ENCODE peak calls at places on chromosomes 7 and 10, in six cellular contexts. One of them, this sample, is unnamed. For H3K4me1, the result is how much of the 10 kb centered on the place peaks cover.

GRCh38 chr7:130417215-130417614 is 23.6 kb downstream of the CEP41 start:
- ATAC-seq in upper lobe of left lung: no peak
- ATAC-seq in GM23338: no peak
- ATAC-seq in HCT116: no peak
- ATAC-seq in Panc1: no peak
- ATAC-seq in HepG2: no peak
- ATAC-seq in this sample: no peak

GRCh38 chr10:131141207-131141606 is 170.3 kb downstream of the TCERG1L start:
- ATAC-seq in HCT116: no peak
- ATAC-seq in GM23338: no peak
- ATAC-seq in Panc1: no peak
- ATAC-seq in upper lobe of left lung: no peak
- ATAC-seq in HepG2: no peak
- ATAC-seq in this sample: no peak

GRCh38 chr7:127504715-127505114 is 80.7 kb downstream of the GCC1 start:
- ATAC-seq in HCT116: peak
- ATAC-seq in HepG2: peak
- ATAC-seq in upper lobe of left lung: no peak
- ATAC-seq in GM23338: peak
- ATAC-seq in Panc1: peak
- ATAC-seq in this sample: no peak

GRCh38 chr7:25732771-25733217 is 419.2 kb upstream of the NFE2L3 start:
- ATAC-seq in HepG2: no peak
- ATAC-seq in HCT116: no peak
- ATAC-seq in Panc1: no peak
- ATAC-seq in upper lobe of left lung: no peak
- ATAC-seq in GM23338: peak
- ATAC-seq in this sample: no peak

GRCh38 chr7:50766808-50767207 is 15.9 kb downstream of the GRB10 start:
- ATAC-seq in Panc1: peak
- ATAC-seq in GM23338: no peak
- ATAC-seq in upper lobe of left lung: no peak
- ATAC-seq in HepG2: no peak
- ATAC-seq in HCT116: no peak
- ATAC-seq in this sample: no peak

GRCh38 chr10:29535012-29535777 is 99.6 kb downstream of the SVIL start:
- ATAC-seq in GM23338: peak
- ATAC-seq in Panc1: peak
- ATAC-seq in HepG2: peak
- ATAC-seq in upper lobe of left lung: peak
- ATAC-seq in HCT116: peak
- ATAC-seq in this sample: peak

GRCh38 chr7:94556028-94556427 is 46.4 kb downstream of the CASD1 start:
- ATAC-seq in HCT116: no peak
- ATAC-seq in GM23338: no peak
- ATAC-seq in upper lobe of left lung: no peak
- ATAC-seq in HepG2: no peak
- ATAC-seq in Panc1: no peak
- ATAC-seq in this sample: no peak

GRCh38 chr10:112080284-112080683 is 103.3 kb downstream of the GPAM start:
- ATAC-seq in upper lobe of left lung: no peak
- ATAC-seq in HepG2: no peak
- ATAC-seq in Panc1: no peak
- ATAC-seq in GM23338: peak
- ATAC-seq in HCT116: no peak
- ATAC-seq in this sample: no peak

GRCh38 chr10:90947025-90947960 is 26.4 kb upstream of the ANKRD1 start:
- ATAC-seq in HCT116: no peak
- ATAC-seq in upper lobe of left lung: no peak
- ATAC-seq in HepG2: no peak
- ATAC-seq in GM23338: no peak
- ATAC-seq in Panc1: no peak
- ATAC-seq in this sample: no peak

GRCh38 chr7:24982917-24983316 is 2.9 kb upstream of the OSBPL3 start:
- ATAC-seq in upper lobe of left lung: no peak
- ATAC-seq in GM23338: no peak
- ATAC-seq in HepG2: no peak
- ATAC-seq in Panc1: no peak
- ATAC-seq in HCT116: no peak
- ATAC-seq in this sample: no peak

GRCh38 chr7:85275204-85275603 is 88.3 kb upstream of the SEMA3D start:
- ATAC-seq in HCT116: no peak
- ATAC-seq in HepG2: no peak
- ATAC-seq in GM23338: peak
- ATAC-seq in Panc1: no peak
- ATAC-seq in upper lobe of left lung: no peak
- ATAC-seq in this sample: no peak

GRCh38 chr10:68223535-68224165 is 8.3 kb downstream of the ATOH7 start:
- ATAC-seq in HepG2: peak
- ATAC-seq in Panc1: peak
- ATAC-seq in GM23338: peak
- ATAC-seq in HCT116: peak
- ATAC-seq in upper lobe of left lung: peak
- ATAC-seq in this sample: no peak

DNA sequence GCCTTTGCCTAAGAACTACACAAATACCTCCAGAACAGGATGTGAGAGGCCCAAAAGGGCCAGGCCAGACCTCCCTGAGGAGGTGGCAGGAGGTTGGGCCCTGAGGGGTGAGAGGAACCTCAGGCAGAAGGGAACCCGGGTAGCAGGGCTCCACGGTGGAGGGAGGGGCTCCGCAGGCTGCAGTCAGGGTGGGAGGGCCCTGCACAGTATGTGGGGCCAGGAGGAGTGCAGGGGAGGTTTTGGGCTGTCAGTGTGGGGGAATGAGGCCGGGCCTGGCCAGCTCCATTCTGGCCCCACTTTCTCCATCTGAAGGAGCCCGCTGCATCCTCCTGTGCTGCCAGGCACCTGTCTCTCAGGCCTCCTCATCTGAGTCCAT is 25.9 kb downstream of the DNAJB12 start:
- ATAC-seq in HCT116: no peak
- ATAC-seq in HepG2: peak
- ATAC-seq in Panc1: peak
- ATAC-seq in upper lobe of left lung: no peak
- ATAC-seq in GM23338: no peak
- ATAC-seq in this sample: no peak
- H3K4me1 ChIP-seq in HCT116: half or more
- H3K4me1 ChIP-seq in HepG2: half or more
- H3K4me1 ChIP-seq in Panc1: half or more
- H3K4me1 ChIP-seq in upper lobe of left lung: half or more
- H3K4me1 ChIP-seq in GM23338: under half
- H3K4me1 ChIP-seq in this sample: half or more

GRCh38 chr10:11355625-11356024 is 255.8 kb downstream of the USP6NL start:
- ATAC-seq in upper lobe of left lung: no peak
- ATAC-seq in HepG2: no peak
- ATAC-seq in Panc1: no peak
- ATAC-seq in GM23338: peak
- ATAC-seq in HCT116: no peak
- ATAC-seq in this sample: no peak
- TF ChIP-seq CTCF in upper lobe of left lung: no peak
- TF ChIP-seq CTCF in HepG2: no peak
- TF ChIP-seq CTCF in Panc1: peak
- TF ChIP-seq CTCF in GM23338: peak
- TF ChIP-seq CTCF in HCT116: no peak
- TF ChIP-seq CTCF in this sample: no peak

GRCh38 chr10:73517166-73517888 is 21.5 kb upstream of the PPP3CB start:
- ATAC-seq in HCT116: no peak
- ATAC-seq in Panc1: no peak
- ATAC-seq in upper lobe of left lung: peak
- ATAC-seq in GM23338: no peak
- ATAC-seq in HepG2: no peak
- ATAC-seq in this sample: no peak
- TF ChIP-seq POLR2AphosphoS5 in HCT116: no peak
- TF ChIP-seq POLR2AphosphoS5 in Panc1: no peak
- TF ChIP-seq POLR2AphosphoS5 in upper lobe of left lung: no peak
- TF ChIP-seq POLR2AphosphoS5 in GM23338: no peak
- TF ChIP-seq POLR2AphosphoS5 in HepG2: no peak
- TF ChIP-seq POLR2AphosphoS5 in this sample: no peak

GRCh38 chr10:124085680-124086079 is 7.7 kb downstream of the CHST15 start:
- ATAC-seq in Panc1: peak
- ATAC-seq in upper lobe of left lung: no peak
- ATAC-seq in HCT116: no peak
- ATAC-seq in GM23338: no peak
- ATAC-seq in HepG2: no peak
- ATAC-seq in this sample: no peak
- H3K4me1 ChIP-seq in Panc1: under half
- H3K4me1 ChIP-seq in upper lobe of left lung: under half
- H3K4me1 ChIP-seq in HCT116: under half
- H3K4me1 ChIP-seq in GM23338: under half
- H3K4me1 ChIP-seq in HepG2: half or more
- H3K4me1 ChIP-seq in this sample: under half

DNA sequence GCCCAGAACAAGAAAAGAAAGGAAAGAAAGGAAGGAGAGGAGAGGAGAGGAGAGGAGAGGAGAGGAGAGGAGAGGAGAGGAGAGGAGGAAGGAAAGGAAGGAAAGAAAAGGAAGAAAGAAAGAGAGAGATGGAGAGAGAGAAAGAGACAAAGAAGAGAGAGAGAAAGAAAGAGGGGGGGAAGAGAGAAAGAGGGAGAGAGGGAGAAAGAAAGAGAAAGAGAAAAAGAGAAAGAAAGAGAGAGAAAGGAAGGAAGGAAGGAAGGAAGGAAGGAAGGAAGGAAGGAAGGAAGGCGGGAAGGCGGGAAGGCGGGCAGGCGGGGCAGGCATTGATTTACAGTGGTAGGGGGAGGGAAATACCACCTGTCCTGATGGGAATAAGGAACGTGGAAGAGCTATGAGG is 92.7 kb downstream of the DNAJC1 start:
- ATAC-seq in Panc1: no peak
- ATAC-seq in upper lobe of left lung: no peak
- ATAC-seq in GM23338: no peak
- ATAC-seq in HepG2: no peak
- ATAC-seq in HCT116: no peak
- ATAC-seq in this sample: no peak
- TF ChIP-seq CTCF in Panc1: no peak
- TF ChIP-seq CTCF in upper lobe of left lung: no peak
- TF ChIP-seq CTCF in GM23338: no peak
- TF ChIP-seq CTCF in HepG2: no peak
- TF ChIP-seq CTCF in HCT116: no peak
- TF ChIP-seq CTCF in this sample: no peak

GRCh38 chr7:113783403-113783802 is 135.4 kb downstream of the PPP1R3A start:
- ATAC-seq in Panc1: no peak
- ATAC-seq in upper lobe of left lung: no peak
- ATAC-seq in HCT116: no peak
- ATAC-seq in HepG2: no peak
- ATAC-seq in GM23338: no peak
- ATAC-seq in this sample: no peak
- TF ChIP-seq POLR2AphosphoS5 in Panc1: no peak
- TF ChIP-seq POLR2AphosphoS5 in upper lobe of left lung: no peak
- TF ChIP-seq POLR2AphosphoS5 in HCT116: no peak
- TF ChIP-seq POLR2AphosphoS5 in HepG2: no peak
- TF ChIP-seq POLR2AphosphoS5 in GM23338: no peak
- TF ChIP-seq POLR2AphosphoS5 in this sample: no peak